ENCODE peak calls at places on chromosomes 5 and 9, in nine cellular contexts. One of them, this sample, is unnamed.

GRCh38 chr9:78091736-78092135 is 60.1 kb upstream of the GNAQ start:
- DNase-seq in lung: no peak
- DNase-seq in retina: no peak
- DNase-seq in stimulated activated naive CD8-positive, alpha-beta T cell treated with anti-CD3 and anti-CD28 coated beads, Interleukin-15, Interleukin-2, amounts not matched to agents 100 U/mL and 50 U/mL, for 24 hours: no peak
- DNase-seq in A549: no peak
- DNase-seq in GM23338: no peak
- DNase-seq in H54: no peak
- DNase-seq in nephron progenitor cell: no peak
- DNase-seq in ureter: no peak
- DNase-seq in this sample: no peak

GRCh38 chr5:180070726-180071417 is 687 bp downstream of the RNF130 start:
- DNase-seq in lung: peak
- DNase-seq in H54: peak
- DNase-seq in nephron progenitor cell: no peak
- DNase-seq in ureter: no peak
- DNase-seq in A549: peak
- DNase-seq in GM23338: peak
- DNase-seq in stimulated activated naive CD8-positive, alpha-beta T cell treated with anti-CD3 and anti-CD28 coated beads, Interleukin-15, Interleukin-2, amounts not matched to agents 100 U/mL and 50 U/mL, for 24 hours: peak
- DNase-seq in retina: peak
- DNase-seq in this sample: no peak

GRCh38 chr9:17065062-17065461 is 69.8 kb upstream of the CNTLN start:
- DNase-seq in lung: no peak
- DNase-seq in retina: no peak
- DNase-seq in stimulated activated naive CD8-positive, alpha-beta T cell treated with anti-CD3 and anti-CD28 coated beads, Interleukin-15, Interleukin-2, amounts not matched to agents 100 U/mL and 50 U/mL, for 24 hours: no peak
- DNase-seq in A549: no peak
- DNase-seq in H54: no peak
- DNase-seq in GM23338: no peak
- DNase-seq in ureter: no peak
- DNase-seq in nephron progenitor cell: no peak
- DNase-seq in this sample: no peak

GRCh38 chr9:125484632-125485282 is 222.3 kb downstream of the MAPKAP1 start:
- DNase-seq in stimulated activated naive CD8-positive, alpha-beta T cell treated with anti-CD3 and anti-CD28 coated beads, Interleukin-15, Interleukin-2, amounts not matched to agents 100 U/mL and 50 U/mL, for 24 hours: no peak
- DNase-seq in lung: no peak
- DNase-seq in retina: no peak
- DNase-seq in GM23338: no peak
- DNase-seq in H54: peak
- DNase-seq in nephron progenitor cell: no peak
- DNase-seq in ureter: peak
- DNase-seq in A549: no peak
- DNase-seq in this sample: peak

GRCh38 chr5:749101-749670 is 35.3 kb downstream of the ZDHHC11B start:
- DNase-seq in lung: no peak
- DNase-seq in ureter: no peak
- DNase-seq in A549: no peak
- DNase-seq in GM23338: no peak
- DNase-seq in retina: no peak
- DNase-seq in nephron progenitor cell: no peak
- DNase-seq in stimulated activated naive CD8-positive, alpha-beta T cell treated with anti-CD3 and anti-CD28 coated beads, Interleukin-15, Interleukin-2, amounts not matched to agents 100 U/mL and 50 U/mL, for 24 hours: no peak
- DNase-seq in H54: no peak
- DNase-seq in this sample: no peak

GRCh38 chr5:159444441-159445082 is 114.3 kb upstream of the IL12B start:
- DNase-seq in nephron progenitor cell: no peak
- DNase-seq in H54: no peak
- DNase-seq in stimulated activated naive CD8-positive, alpha-beta T cell treated with anti-CD3 and anti-CD28 coated beads, Interleukin-15, Interleukin-2, amounts not matched to agents 100 U/mL and 50 U/mL, for 24 hours: no peak
- DNase-seq in ureter: no peak
- DNase-seq in GM23338: peak
- DNase-seq in A549: peak
- DNase-seq in lung: no peak
- DNase-seq in retina: peak
- DNase-seq in this sample: no peak

GRCh38 chr5:57613726-57614125 is 131.1 kb upstream of the ACTBL2 start:
- DNase-seq in retina: no peak
- DNase-seq in A549: no peak
- DNase-seq in lung: no peak
- DNase-seq in stimulated activated naive CD8-positive, alpha-beta T cell treated with anti-CD3 and anti-CD28 coated beads, Interleukin-15, Interleukin-2, amounts not matched to agents 100 U/mL and 50 U/mL, for 24 hours: no peak
- DNase-seq in nephron progenitor cell: no peak
- DNase-seq in H54: no peak
- DNase-seq in GM23338: no peak
- DNase-seq in ureter: no peak
- DNase-seq in this sample: no peak

GRCh38 chr5:173925449-173926071 is 37.4 kb downstream of the CPEB4 start:
- DNase-seq in H54: no peak
- DNase-seq in retina: no peak
- DNase-seq in ureter: no peak
- DNase-seq in A549: peak
- DNase-seq in stimulated activated naive CD8-positive, alpha-beta T cell treated with anti-CD3 and anti-CD28 coated beads, Interleukin-15, Interleukin-2, amounts not matched to agents 100 U/mL and 50 U/mL, for 24 hours: peak
- DNase-seq in GM23338: peak
- DNase-seq in lung: no peak
- DNase-seq in nephron progenitor cell: peak
- DNase-seq in this sample: no peak

GRCh38 chr5:137332296-137332695 is 166.8 kb downstream of the SPOCK1 start:
- DNase-seq in H54: no peak
- DNase-seq in GM23338: no peak
- DNase-seq in stimulated activated naive CD8-positive, alpha-beta T cell treated with anti-CD3 and anti-CD28 coated beads, Interleukin-15, Interleukin-2, amounts not matched to agents 100 U/mL and 50 U/mL, for 24 hours: no peak
- DNase-seq in ureter: no peak
- DNase-seq in nephron progenitor cell: no peak
- DNase-seq in A549: no peak
- DNase-seq in lung: no peak
- DNase-seq in retina: no peak
- DNase-seq in this sample: no peak